ENCODE peak calls at places on chromosomes 13 and 19, in five cellular contexts. P is hepatocyte, O is fibroblast of mammary gland, V is DND-41, W is epithelial cell of esophagus. K is an unnamed sample.

GRCh38 chr19:34265221-34265650 is 10.9 kb downstream of the GARRE1 start:
- DNase-seq in O (no peak), W (peak; percentile 79), P (no peak), V (no peak), K (peak; percentile 89)

GRCh38 chr13:105960326-105960725 is 575.1 kb downstream of the EFNB2 start:
- DNase-seq in P (no peak), O (no peak), W (no peak), V (no peak), K (no peak)

GRCh38 chr13:98910501-98910951 is 67.3 kb downstream of the DOCK9 start:
- DNase-seq in P (no peak), W (peak; percentile 85), V (peak; percentile 39), O (peak; percentile 77), K (peak; percentile 51)

GRCh38 chr19:37991841-37992248 is 84.8 kb downstream of the SIPA1L3 start:
- DNase-seq in P (no peak), V (no peak), W (peak; percentile 39), O (no peak), K (no peak)

GRCh38 chr13:20126460-20127262 is 34.2 kb downstream of the GJA3 start:
- DNase-seq in V (no peak), O (no peak), P (no peak), W (no peak), K (no peak)

GRCh38 chr19:50893047-50893737 is 18.0 kb downstream of the KLK4 start:
- DNase-seq in O (peak; percentile 5), W (no peak), P (no peak), V (no peak), K (no peak)

GRCh38 chr19:10043286-10043927 is 30.1 kb downstream of the RDH8 start:
- DNase-seq in O (peak; percentile 49), W (peak; percentile 27), P (no peak), V (peak; percentile 16), K (no peak)

GRCh38 chr19:47315125-47315821 is 5.6 kb downstream of the C5AR1 start:
- DNase-seq in O (peak; percentile 100), V (no peak), W (peak; percentile 98), P (peak; percentile 90), K (peak; percentile 98)

GRCh38 chr13:44311011-44311481 is 62.6 kb upstream of the SERP2 start:
- DNase-seq in O (peak; percentile 84), W (peak; percentile 97), V (no peak), P (no peak), K (peak; percentile 97)

GRCh38 chr13:23460309-23460708 is 26.8 kb upstream of the SACS start:
- DNase-seq in V (no peak), W (no peak), O (no peak), P (no peak), K (no peak)

GRCh38 chr19:29667941-29668340 is 2.7 kb downstream of the PLEKHF1 start:
- DNase-seq in O (no peak), P (no peak), W (no peak), V (peak; percentile 82), K (no peak)

GRCh38 chr19:38224014-38224862 is at the start of gene DPF1:
- DNase-seq in P (peak; percentile 90), O (peak; percentile 55), V (peak; percentile 49), W (peak; percentile 75), K (peak; percentile 74)

GRCh38 chr13:73397486-73398020 is 338.7 kb downstream of the KLF5 start:
- DNase-seq in P (peak; percentile 19), V (no peak), W (no peak), O (no peak), K (no peak)

GRCh38 chr19:10408511-10409291 is 5.4 kb upstream of the CDC37 start:
- DNase-seq in V (peak; percentile 77), O (no peak), W (no peak), P (no peak), K (no peak)

GRCh38 chr13:104320446-104320845 is 1254.2 kb upstream of the SLC10A2 start:
- DNase-seq in V (no peak), W (no peak), P (no peak), O (no peak), K (no peak)

GRCh38 chr13:64753606-64754005 is 2476.5 kb downstream of the PCDH9 start:
- DNase-seq in W (peak; percentile 34), V (no peak), O (peak; percentile 6), P (no peak), K (no peak)

DNA sequence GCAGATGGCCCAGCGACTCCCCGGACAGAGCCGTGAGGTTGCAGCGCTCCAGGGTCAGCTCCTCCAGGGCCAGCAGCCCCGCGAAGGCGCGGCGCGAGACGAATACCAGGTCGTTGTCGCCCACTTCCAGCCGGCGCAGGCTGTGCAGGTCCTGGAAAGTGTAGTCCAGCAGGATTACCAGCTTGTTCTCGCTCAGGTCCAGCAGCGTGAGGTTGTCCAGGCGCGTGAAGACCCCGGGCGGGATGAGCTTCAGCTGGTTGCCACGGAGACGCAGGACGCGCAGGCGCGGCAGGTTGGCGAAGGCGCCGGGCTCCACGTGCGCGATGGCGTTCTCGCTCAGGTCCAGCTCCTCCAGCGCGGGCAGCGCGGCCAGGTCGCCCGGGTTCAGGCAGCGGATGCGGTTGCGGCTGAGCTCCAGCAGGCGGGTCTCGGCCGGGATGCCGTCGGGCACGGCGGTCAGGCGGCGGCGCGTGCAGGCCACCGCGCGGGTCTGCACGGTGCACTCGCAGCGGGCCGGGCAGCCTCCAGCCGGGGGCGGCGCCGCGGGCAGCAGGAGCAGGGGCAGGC is 9.3 kb upstream of the PEAK3 start:
- DNase-seq in W (no peak), P (no peak), O (no peak), V (no peak), K (no peak)
- TF ChIP-seq CTCF in W (no peak), P (no peak), O (no peak), V (no peak), K (no peak)

GRCh38 chr19:18433039-18433691 is 4.8 kb downstream of the ISYNA1 start:
- DNase-seq in P (no peak), V (no peak), W (no peak), O (no peak), K (no peak)
- TF ChIP-seq CTCF in P (no peak), V (no peak), W (no peak), O (no peak), K (no peak)

GRCh38 chr19:5480427-5480836 is 25.2 kb downstream of the ZNRF4 start:
- DNase-seq in W (peak; percentile 15), P (no peak), V (peak; percentile 33), O (peak; percentile 35), K (peak; percentile 49)
- TF ChIP-seq CTCF in W (peak; percentile 51), P (peak; percentile 42), V (peak; percentile 73), O (peak; percentile 55), K (peak; percentile 51)

DNA sequence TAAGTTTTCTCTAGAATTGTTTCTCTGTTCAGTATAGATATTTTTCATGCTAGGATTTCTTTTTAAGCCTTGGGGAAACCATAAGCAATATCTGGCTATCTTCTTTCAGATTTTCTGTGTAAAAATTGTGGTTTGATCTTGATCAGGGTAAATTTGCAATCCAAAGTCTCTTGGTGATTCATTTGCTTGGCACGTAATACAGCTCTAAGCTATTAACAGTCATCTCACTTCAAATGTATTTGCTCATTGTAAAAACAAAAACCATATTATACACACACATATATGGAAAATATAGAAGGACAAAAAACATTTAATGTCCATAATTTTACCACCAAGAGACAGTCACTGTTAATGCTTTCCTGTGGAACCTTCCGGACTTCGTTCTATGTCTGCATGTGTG is 191.0 kb downstream of the SHISA2 start:
- DNase-seq in W (peak; percentile 77), O (peak; percentile 1), P (no peak), V (no peak), K (peak; percentile 73)
- TF ChIP-seq CTCF in W (no peak), O (no peak), P (no peak), V (no peak), K (no peak)

GRCh38 chr13:100594255-100594654 is 5.7 kb upstream of the GGACT start:
- DNase-seq in P (no peak), V (no peak), W (no peak), O (no peak), K (no peak)

GRCh38 chr13:100597253-100597652 is 8.7 kb upstream of the GGACT start:
- DNase-seq in P (no peak), W (no peak), V (no peak), O (peak; percentile 32), K (no peak)

GRCh38 chr13:100589178-100589725 is 663 bp upstream of the GGACT start:
- DNase-seq in W (no peak), P (no peak), O (no peak), V (no peak), K (no peak)

GRCh38 chr13:100596516-100596915 is 7.9 kb upstream of the GGACT start:
- DNase-seq in V (no peak), W (no peak), O (no peak), P (no peak), K (no peak)

DNA sequence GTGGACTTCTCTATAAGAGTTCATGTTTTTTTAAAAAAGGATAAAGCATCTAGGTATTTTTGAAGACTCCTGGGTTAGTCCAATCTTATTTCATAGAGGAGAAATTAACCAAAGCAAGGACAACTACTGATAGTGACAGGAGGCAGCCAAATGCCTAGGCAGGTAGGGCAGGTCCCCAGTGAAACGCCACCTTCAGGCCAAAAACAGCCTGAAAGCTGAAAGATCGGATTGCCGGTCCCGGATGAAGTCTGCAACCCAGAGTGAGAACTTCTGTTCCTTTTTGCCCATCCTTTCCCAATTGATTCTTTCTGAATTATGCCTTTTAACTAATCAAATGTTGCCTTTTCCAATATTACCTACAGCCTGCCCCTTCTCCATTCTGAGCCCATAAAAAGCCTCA is 6.1 kb upstream of the GGACT start:
- DNase-seq in P (peak; percentile 30), V (no peak), W (peak; percentile 20), O (no peak), K (no peak)
- TF ChIP-seq CTCF in P (peak; percentile 36), V (no peak), W (peak; percentile 39), O (no peak), K (peak; percentile 13)

DNA sequence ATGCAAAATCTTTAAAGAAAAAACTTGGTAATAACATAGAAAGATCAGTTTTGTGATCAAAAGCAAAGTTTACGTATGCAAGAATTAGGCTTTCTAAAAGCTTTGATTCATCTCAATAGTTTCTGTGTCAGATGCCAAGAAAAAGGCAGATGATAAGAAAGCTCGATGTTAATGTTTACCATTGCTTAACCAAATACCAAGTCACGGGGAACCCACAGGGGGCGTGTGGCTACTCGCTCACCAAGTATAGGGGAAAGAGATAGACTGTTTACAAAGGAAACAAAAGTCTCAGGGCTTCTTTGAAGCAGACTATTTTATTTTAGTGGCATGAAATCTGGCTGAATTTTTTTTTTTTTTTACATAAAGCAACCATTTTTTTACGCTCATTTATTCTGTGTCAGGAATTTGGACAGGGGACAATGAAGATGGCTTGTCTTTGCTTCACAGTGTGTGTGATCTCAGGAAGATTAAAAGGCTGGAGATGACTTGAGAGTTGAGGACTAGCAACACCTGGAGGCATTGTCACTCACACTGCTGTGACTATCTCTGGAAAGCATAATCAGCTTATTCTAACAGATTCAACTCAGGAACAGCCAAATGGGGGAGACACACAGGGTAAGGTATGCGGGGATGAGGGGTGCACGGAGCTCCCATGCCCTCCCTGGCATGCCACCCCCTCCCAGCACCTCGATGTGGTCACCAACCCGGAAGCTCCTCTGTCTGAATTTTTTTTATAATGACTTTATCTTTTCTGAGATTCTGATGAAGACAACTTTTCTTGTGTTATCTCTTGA is 24.9 kb downstream of the RCBTB1 start:
- DNase-seq in V (no peak), P (peak; percentile 66), O (no peak), W (peak; percentile 74), K (peak; percentile 41)
- TF ChIP-seq CTCF in V (no peak), P (peak; percentile 32), O (no peak), W (peak; percentile 43), K (no peak)